ENCODE peak calls at places on chromosomes 13 and 19, in seven cellular contexts. P is osteocyte; L is CD4-positive, alpha-beta T cell; I is cardiac fibroblast; X is suprapubic skin; C is nephron progenitor cell; W is fibroblast of mammary gland. G is an unnamed sample.

GRCh38 chr19:42428676-42429075 is 1.5 kb upstream of the LIPE start:
- DNase-seq in P (no peak), L (no peak), I (no peak), X (no peak), C (no peak), W (no peak), G (no peak)

GRCh38 chr13:33918199-33918932 is 100.4 kb downstream of the RFC3 start:
- DNase-seq in P (no peak), L (no peak), I (peak; percentile 89), X (peak; percentile 63), C (no peak), W (peak; percentile 90), G (no peak)

GRCh38 chr19:45900661-45901431 is 1.6 kb downstream of the MYPOP start:
- DNase-seq in P (no peak), L (no peak), I (no peak), X (no peak), C (no peak), W (no peak), G (no peak)

GRCh38 chr13:29503041-29503837 is 92.2 kb downstream of the SLC7A1 start:
- DNase-seq in P (no peak), L (no peak), I (no peak), X (no peak), C (peak; percentile 51), W (peak; percentile 52), G (no peak)

GRCh38 chr13:47455581-47455980 is 545.5 kb downstream of the SUCLA2 start:
- DNase-seq in P (no peak), L (no peak), I (peak; percentile 24), X (no peak), C (no peak), W (peak; percentile 52), G (no peak)

GRCh38 chr19:19324059-19324755 is 3.6 kb downstream of the MAU2 start:
- DNase-seq in P (no peak), L (no peak), I (no peak), X (no peak), C (no peak), W (no peak), G (no peak)

GRCh38 chr13:27792393-27793218 is at the start of gene GSX1:
- DNase-seq in P (peak; percentile 89), L (no peak), I (peak; percentile 77), X (no peak), C (peak; percentile 90), W (peak; percentile 68), G (peak; percentile 19)

GRCh38 chr13:29817604-29818378 is 32.6 kb downstream of the UBL3 start:
- DNase-seq in P (no peak), L (no peak), I (peak; percentile 7), X (no peak), C (no peak), W (no peak), G (no peak)

GRCh38 chr13:104567114-104567513 is 1500.9 kb upstream of the SLC10A2 start:
- DNase-seq in P (no peak), L (no peak), I (no peak), X (no peak), C (no peak), W (no peak), G (no peak)

GRCh38 chr13:112066624-112067004 is 335 bp upstream of the SOX1 start:
- DNase-seq in P (no peak), L (peak; percentile 50), I (no peak), X (no peak), C (peak; percentile 82), W (no peak), G (no peak)

GRCh38 chr13:60338754-60339153 is 58.3 kb upstream of the TDRD3 start:
- DNase-seq in P (no peak), L (no peak), I (no peak), X (no peak), C (no peak), W (no peak), G (no peak)

GRCh38 chr13:104571161-104571889 is 1505.1 kb upstream of the SLC10A2 start:
- DNase-seq in P (peak; percentile 89), L (no peak), I (peak; percentile 94), X (peak; percentile 80), C (peak; percentile 60), W (peak; percentile 75), G (peak; percentile 46)

GRCh38 chr19:35528218-35529038 is at the start of gene SBSN:
- DNase-seq in P (no peak), L (no peak), I (peak; percentile 84), X (no peak), C (no peak), W (peak; percentile 93), G (no peak)

GRCh38 chr13:111961236-111961635 is 105.7 kb upstream of the SOX1 start:
- DNase-seq in P (no peak), L (no peak), I (no peak), X (no peak), C (no peak), W (no peak), G (no peak)

GRCh38 chr19:18069383-18069782 is 17.4 kb downstream of the IL12RB1 start:
- DNase-seq in P (no peak), L (no peak), I (no peak), X (no peak), C (no peak), W (no peak), G (no peak)

GRCh38 chr19:18070181-18070580 is 16.6 kb downstream of the IL12RB1 start:
- DNase-seq in P (no peak), L (no peak), I (no peak), X (no peak), C (no peak), W (no peak), G (no peak)

GRCh38 chr19:18072335-18072734 is 14.4 kb downstream of the IL12RB1 start:
- DNase-seq in P (no peak), L (no peak), I (no peak), X (no peak), C (no peak), W (no peak), G (no peak)

GRCh38 chr19:18073197-18073596 is 13.5 kb downstream of the IL12RB1 start:
- DNase-seq in P (no peak), L (no peak), I (no peak), X (no peak), C (no peak), W (no peak), G (no peak)

GRCh38 chr19:18074192-18074591 is 12.5 kb downstream of the IL12RB1 start:
- DNase-seq in P (no peak), L (no peak), I (no peak), X (no peak), C (no peak), W (no peak), G (no peak)
- TF ChIP-seq CTCF in P (no peak), L (no peak), I (no peak), X (no peak), C (no peak), W (no peak), G (no peak)

GRCh38 chr13:114064516-114065140 is 67.8 kb downstream of the RASA3 start:
- DNase-seq in P (no peak), L (no peak), I (peak; percentile 55), X (peak; percentile 70), C (no peak), W (peak; percentile 43), G (no peak)

GRCh38 chr13:114063545-114064515 is 68.6 kb downstream of the RASA3 start:
- DNase-seq in P (no peak), L (no peak), I (peak; percentile 75), X (peak; percentile 82), C (no peak), W (peak; percentile 81), G (peak; percentile 46)

GRCh38 chr13:114065926-114066774 is 66.3 kb downstream of the RASA3 start:
- DNase-seq in P (no peak), L (no peak), I (no peak), X (peak; percentile 71), C (no peak), W (no peak), G (no peak)

GRCh38 chr13:114066956-114067355 is 65.5 kb downstream of the RASA3 start:
- DNase-seq in P (no peak), L (no peak), I (no peak), X (peak; percentile 65), C (no peak), W (no peak), G (no peak)

GRCh38 chr13:114065141-114065925 is 67.1 kb downstream of the RASA3 start:
- DNase-seq in P (peak; percentile 97), L (peak; percentile 50), I (peak; percentile 98), X (peak; percentile 93), C (peak; percentile 66), W (peak; percentile 99), G (peak; percentile 70)
- TF ChIP-seq CTCF in P (no peak), L (no peak), I (no peak), X (no peak), C (no peak), W (no peak), G (peak; percentile 27)

GRCh38 chr19:3575260-3575741 is 2.6 kb downstream of the HMG20B start:
- DNase-seq in P (no peak), L (no peak), I (peak; percentile 51), X (no peak), C (peak; percentile 45), W (no peak), G (no peak)
- TF ChIP-seq CTCF in P (peak; percentile 47), L (no peak), I (peak; percentile 31), X (no peak), C (no peak), W (peak; percentile 12), G (no peak)

DNA sequence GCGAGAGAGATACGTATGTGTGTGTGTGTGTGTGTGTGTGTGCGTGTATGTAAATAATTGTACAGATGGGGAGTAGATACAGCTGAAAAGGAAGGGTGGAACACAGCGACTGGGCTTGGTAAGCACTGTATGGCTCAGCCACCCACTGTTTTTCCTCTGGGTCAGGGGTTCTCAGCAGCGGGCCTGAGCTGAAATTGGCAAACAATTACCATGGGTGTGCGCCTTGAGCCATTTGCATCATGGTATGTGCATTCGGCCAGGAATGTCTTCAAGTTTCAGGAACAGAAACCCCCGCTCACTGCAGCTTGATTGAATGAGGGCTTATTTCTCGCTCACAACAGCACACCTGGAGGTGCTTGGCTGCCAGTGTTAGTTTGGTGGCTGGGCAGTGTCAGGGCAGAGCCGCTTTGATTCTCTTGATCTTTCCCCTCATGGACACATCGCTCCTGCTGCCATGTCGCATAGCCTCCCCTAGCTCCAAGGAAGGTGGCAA is 126.7 kb downstream of the SIPA1L3 start:
- DNase-seq in P (no peak), L (no peak), I (peak; percentile 27), X (no peak), C (no peak), W (no peak), G (no peak)
- TF ChIP-seq CTCF in P (no peak), L (no peak), I (no peak), X (no peak), C (no peak), W (no peak), G (no peak)

GRCh38 chr13:42891591-42891990 is 100.5 kb downstream of the EPSTI1 start:
- DNase-seq in P (no peak), L (no peak), I (peak; percentile 88), X (no peak), C (no peak), W (no peak), G (no peak)
- TF ChIP-seq CTCF in P (no peak), L (no peak), I (no peak), X (no peak), C (no peak), W (no peak), G (no peak)

G was measured in tibial nerve.